ENCODE peak calls at places on chromosomes 5 and 9, in four cellular contexts. One of them, this sample, is unnamed.

GRCh38 chr5:543351-543750 is 19.1 kb upstream of the SLC9A3 start:
- DNase-seq in B cell: no peak
- DNase-seq in BJ: no peak
- DNase-seq in psoas muscle: peak
- DNase-seq in this sample: no peak

GRCh38 chr9:94945191-94946144 is 219.0 kb downstream of the AOPEP start:
- DNase-seq in BJ: peak
- DNase-seq in psoas muscle: peak
- DNase-seq in B cell: no peak
- DNase-seq in this sample: peak

GRCh38 chr9:22111871-22112247 is 102.8 kb upstream of the CDKN2B start:
- DNase-seq in B cell: no peak
- DNase-seq in psoas muscle: no peak
- DNase-seq in BJ: peak
- DNase-seq in this sample: no peak

GRCh38 chr5:71719092-71719964 is at the start of gene CARTPT:
- DNase-seq in BJ: no peak
- DNase-seq in psoas muscle: no peak
- DNase-seq in B cell: no peak
- DNase-seq in this sample: no peak

GRCh38 chr5:34534237-34535108 is 121.7 kb upstream of the RAI14 start:
- DNase-seq in psoas muscle: no peak
- DNase-seq in B cell: no peak
- DNase-seq in BJ: peak
- DNase-seq in this sample: no peak

GRCh38 chr5:55624841-55625602 is 87.1 kb downstream of the SLC38A9 start:
- DNase-seq in psoas muscle: no peak
- DNase-seq in B cell: no peak
- DNase-seq in BJ: no peak
- DNase-seq in this sample: no peak

GRCh38 chr5:37005946-37006540 is 129.5 kb downstream of the NIPBL start:
- DNase-seq in BJ: no peak
- DNase-seq in psoas muscle: no peak
- DNase-seq in B cell: peak
- DNase-seq in this sample: no peak

GRCh38 chr9:104287255-104287872 is 193.3 kb downstream of the SMC2 start:
- DNase-seq in BJ: no peak
- DNase-seq in B cell: no peak
- DNase-seq in psoas muscle: no peak
- DNase-seq in this sample: no peak

GRCh38 chr9:116027511-116027910 is 126.1 kb upstream of the PAPPA start:
- DNase-seq in B cell: no peak
- DNase-seq in BJ: no peak
- DNase-seq in psoas muscle: no peak
- DNase-seq in this sample: no peak

GRCh38 chr9:136545065-136545965 is 533 bp downstream of the NOTCH1 start:
- DNase-seq in psoas muscle: no peak
- DNase-seq in B cell: peak
- DNase-seq in BJ: no peak
- DNase-seq in this sample: peak

GRCh38 chr5:157388148-157388547 is 71.9 kb upstream of the NIPAL4 start:
- DNase-seq in B cell: no peak
- DNase-seq in BJ: no peak
- DNase-seq in psoas muscle: no peak
- DNase-seq in this sample: no peak

GRCh38 chr5:64838376-64838775 is 69.6 kb downstream of the CWC27 start:
- DNase-seq in B cell: no peak
- DNase-seq in psoas muscle: no peak
- DNase-seq in BJ: no peak
- DNase-seq in this sample: no peak

GRCh38 chr9:130442746-130443455 is 1.9 kb upstream of the ASS1 start:
- DNase-seq in psoas muscle: no peak
- DNase-seq in B cell: no peak
- DNase-seq in BJ: no peak
- DNase-seq in this sample: no peak

GRCh38 chr5:59034498-59035186 is 451.8 kb downstream of the RAB3C start:
- DNase-seq in psoas muscle: no peak
- DNase-seq in BJ: no peak
- DNase-seq in B cell: peak
- DNase-seq in this sample: no peak

GRCh38 chr9:127128341-127129072 is 6.1 kb upstream of the ANGPTL2 start:
- DNase-seq in psoas muscle: peak
- DNase-seq in B cell: no peak
- DNase-seq in BJ: no peak
- DNase-seq in this sample: peak

GRCh38 chr9:130938652-130939404 is at the start of gene FIBCD1:
- DNase-seq in B cell: peak
- DNase-seq in psoas muscle: no peak
- DNase-seq in BJ: no peak
- DNase-seq in this sample: no peak

GRCh38 chr9:98092633-98092971 is 26.4 kb downstream of the TRIM14 start:
- DNase-seq in B cell: no peak
- DNase-seq in psoas muscle: no peak
- DNase-seq in BJ: no peak
- DNase-seq in this sample: peak

GRCh38 chr5:76372320-76373054 is 30.6 kb upstream of the IQGAP2 start:
- DNase-seq in BJ: peak
- DNase-seq in B cell: no peak
- DNase-seq in psoas muscle: no peak
- DNase-seq in this sample: peak

GRCh38 chr5:108727639-108728565 is 19.8 kb upstream of the FER start:
- DNase-seq in BJ: peak
- DNase-seq in psoas muscle: peak
- DNase-seq in B cell: peak
- DNase-seq in this sample: peak

GRCh38 chr9:127974769-127975261 is 6.0 kb downstream of the EEIG1 start:
- DNase-seq in psoas muscle: peak
- DNase-seq in B cell: no peak
- DNase-seq in BJ: no peak
- DNase-seq in this sample: no peak

GRCh38 chr9:91500509-91501011 is 76.9 kb upstream of the NFIL3 start:
- DNase-seq in B cell: no peak
- DNase-seq in psoas muscle: no peak
- DNase-seq in BJ: no peak
- DNase-seq in this sample: no peak

GRCh38 chr5:68287976-68288755 is 72.6 kb downstream of the PIK3R1 start:
- DNase-seq in B cell: peak
- DNase-seq in BJ: no peak
- DNase-seq in psoas muscle: peak
- DNase-seq in this sample: peak

GRCh38 chr5:2735996-2736395 is 15.5 kb downstream of the IRX2 start:
- DNase-seq in psoas muscle: no peak
- DNase-seq in BJ: no peak
- DNase-seq in B cell: no peak
- DNase-seq in this sample: no peak

GRCh38 chr9:22208846-22209585 is 199.9 kb upstream of the CDKN2B start:
- DNase-seq in BJ: no peak
- DNase-seq in psoas muscle: no peak
- DNase-seq in B cell: no peak
- DNase-seq in this sample: no peak

GRCh38 chr5:42462089-42462488 is 38.9 kb downstream of the GHR start:
- DNase-seq in psoas muscle: no peak
- DNase-seq in BJ: no peak
- DNase-seq in B cell: no peak
- DNase-seq in this sample: no peak

GRCh38 chr9:76571288-76572204 is 112.6 kb downstream of the GCNT1 start:
- DNase-seq in psoas muscle: no peak
- DNase-seq in B cell: peak
- DNase-seq in BJ: no peak
- DNase-seq in this sample: no peak

GRCh38 chr5:76473676-76474075 is 70.6 kb downstream of the IQGAP2 start:
- DNase-seq in BJ: no peak
- DNase-seq in B cell: peak
- DNase-seq in psoas muscle: no peak
- DNase-seq in this sample: peak

GRCh38 chr9:92384373-92384772 is 20.0 kb downstream of the OGN start:
- DNase-seq in BJ: no peak
- DNase-seq in B cell: no peak
- DNase-seq in psoas muscle: no peak
- DNase-seq in this sample: no peak

This sample was measured in Peyer's patch.